ENCODE peak calls at places on chromosomes 7 and 10, in seven cellular contexts. Y is AG04450, R is heart left ventricle, J is left ventricle myocardium inferior, O is A549, U is neuronal stem cell, G is GM23248. T is an unnamed sample.
A peak's percentile ranks its signal among the peaks of the same experiment; 100 is the strongest.

GRCh38 chr7:112422842-112423496 is 27.3 kb upstream of the IFRD1 start:
- DNase-seq in O (peak; percentile 59), Y (no peak), R (peak; percentile 80), J (peak; percentile 74), U (peak; percentile 20), G (peak; percentile 96), T (no peak)

GRCh38 chr7:102236592-102237287 is 49.9 kb upstream of the SH2B2 start:
- DNase-seq in U (peak; percentile 53), G (peak; percentile 80), R (peak; percentile 64), J (peak; percentile 50), Y (peak; percentile 24), O (peak; percentile 87), T (no peak)

GRCh38 chr7:28853834-28854749 is 104.0 kb downstream of the TRIL start:
- DNase-seq in G (peak; percentile 79), Y (no peak), J (peak; percentile 78), O (peak; percentile 91), R (peak; percentile 83), U (peak; percentile 75), T (peak; percentile 39)

GRCh38 chr10:105586451-105587098 is 945.5 kb downstream of the SORCS3 start:
- DNase-seq in Y (no peak), G (no peak), J (no peak), R (no peak), O (no peak), U (no peak), T (no peak)

GRCh38 chr10:124461642-124462347 is at the start of gene LHPP:
- DNase-seq in R (peak; percentile 91), J (peak; percentile 86), U (peak; percentile 66), Y (peak; percentile 3), G (peak; percentile 94), O (peak; percentile 91), T (peak; percentile 78)

GRCh38 chr10:119288574-119289001 is 81.2 kb downstream of the GRK5 start:
- DNase-seq in J (no peak), U (no peak), O (no peak), Y (no peak), R (peak; percentile 53), G (no peak), T (no peak)

GRCh38 chr7:18109762-18110161 is 82.1 kb upstream of the PRPS1L1 start:
- DNase-seq in U (no peak), J (no peak), Y (no peak), G (no peak), O (no peak), R (no peak), T (no peak)

GRCh38 chr7:133936074-133936473 is 191.1 kb upstream of the LRGUK start:
- DNase-seq in G (peak; percentile 39), Y (no peak), R (no peak), U (no peak), J (no peak), O (peak; percentile 11), T (no peak)

GRCh38 chr10:91603931-91604331 is 28.9 kb downstream of the PPP1R3C start:
- DNase-seq in O (no peak), R (no peak), G (no peak), U (no peak), J (no peak), Y (no peak), T (no peak)

GRCh38 chr10:43221419-43222293 is 45.2 kb downstream of the RASGEF1A start:
- DNase-seq in O (peak; percentile 21), J (peak; percentile 9), G (no peak), U (no peak), Y (no peak), R (peak; percentile 21), T (peak; percentile 7)

GRCh38 chr7:102426268-102427031 is 6.9 kb upstream of the ORAI2 start:
- DNase-seq in O (no peak), U (no peak), Y (no peak), G (no peak), J (no peak), R (no peak), T (peak; percentile 37)

GRCh38 chr7:17725761-17726160 is 214.5 kb downstream of the SNX13 start:
- DNase-seq in O (no peak), J (no peak), R (no peak), G (peak; percentile 22), U (no peak), Y (no peak), T (no peak)

GRCh38 chr10:101489355-101489754 is 98.7 kb downstream of the POLL start:
- DNase-seq in U (no peak), R (no peak), G (peak; percentile 1), J (no peak), O (no peak), Y (no peak), T (no peak)

GRCh38 chr10:86287966-86288579 is 78.5 kb downstream of the GRID1 start:
- DNase-seq in O (no peak), G (no peak), Y (no peak), U (no peak), R (no peak), J (no peak), T (no peak)

GRCh38 chr10:88091490-88092061 is 228.2 kb downstream of the PTEN start:
- DNase-seq in R (no peak), U (no peak), G (no peak), O (no peak), Y (no peak), J (no peak), T (peak; percentile 14)

GRCh38 chr10:45315508-45315907 is at the start of gene OR13A1:
- DNase-seq in O (no peak), J (no peak), Y (no peak), R (no peak), G (no peak), U (no peak), T (no peak)

GRCh38 chr7:13312327-13312726 is 624.9 kb downstream of the ARL4A start:
- DNase-seq in U (peak; percentile 40), O (no peak), R (no peak), J (no peak), G (no peak), Y (no peak), T (no peak)

GRCh38 chr7:13308423-13308822 is 621.0 kb downstream of the ARL4A start:
- DNase-seq in Y (no peak), O (no peak), U (no peak), R (no peak), J (no peak), G (no peak), T (no peak)

GRCh38 chr7:13309535-13309934 is 622.1 kb downstream of the ARL4A start:
- DNase-seq in J (no peak), R (no peak), O (no peak), G (peak; percentile 18), Y (no peak), U (no peak), T (no peak)
- H3K9me3 ChIP-seq in J (peaks cover 20% of the 10 kb centered on the region), R (peaks cover 5% of the 10 kb centered on the region), O (peaks cover 15% of the 10 kb centered on the region), G (no peaks in the 10 kb centered on the region), Y (peaks cover 2% of the 10 kb centered on the region), U (no peaks in the 10 kb centered on the region), T (no peaks in the 10 kb centered on the region)

GRCh38 chr10:107517811-107518210 is 353.3 kb upstream of the SORCS1 start:
- DNase-seq in J (no peak), O (no peak), R (no peak), U (no peak), G (no peak), Y (no peak), T (no peak)

GRCh38 chr10:107516349-107516748 is 351.8 kb upstream of the SORCS1 start:
- DNase-seq in Y (no peak), U (no peak), O (no peak), G (no peak), R (no peak), J (no peak), T (no peak)

DNA sequence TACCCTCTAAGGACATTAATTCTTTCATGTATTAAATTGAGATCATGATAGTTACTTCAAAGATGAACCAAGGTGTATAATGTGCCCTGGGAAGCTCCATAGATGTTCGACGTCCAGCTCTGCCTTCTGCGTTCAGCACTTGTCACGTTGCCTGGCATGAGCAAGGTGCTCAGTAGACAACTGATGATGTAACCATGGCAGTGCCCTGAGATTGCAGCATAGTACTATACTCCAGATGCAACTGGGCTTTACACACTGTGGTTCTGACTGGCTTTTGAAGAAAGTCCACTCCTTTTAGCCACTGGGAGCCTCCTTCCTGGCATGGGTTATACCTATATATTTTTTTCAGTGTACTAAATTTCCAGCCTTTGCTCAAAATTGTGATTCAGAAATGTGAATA is 355.8 kb upstream of the SORCS1 start:
- DNase-seq in U (no peak), J (no peak), O (no peak), R (no peak), Y (no peak), G (no peak), T (no peak)
- H3K9me3 ChIP-seq in U (no peaks in the 10 kb centered on the region), J (no peaks in the 10 kb centered on the region), O (no peaks in the 10 kb centered on the region), R (no peaks in the 10 kb centered on the region), Y (peaks cover 6% of the 10 kb centered on the region), G (no peaks in the 10 kb centered on the region), T (no peaks in the 10 kb centered on the region)

GRCh38 chr7:6163402-6163801 is 109.0 kb downstream of the CYTH3 start:
- DNase-seq in Y (no peak), G (no peak), J (no peak), U (no peak), R (no peak), O (no peak), T (no peak)
- H3K9me3 ChIP-seq in Y (no peaks in the 10 kb centered on the region), G (no peaks in the 10 kb centered on the region), J (no peaks in the 10 kb centered on the region), U (no peaks in the 10 kb centered on the region), R (no peaks in the 10 kb centered on the region), O (no peaks in the 10 kb centered on the region), T (no peaks in the 10 kb centered on the region)

DNA sequence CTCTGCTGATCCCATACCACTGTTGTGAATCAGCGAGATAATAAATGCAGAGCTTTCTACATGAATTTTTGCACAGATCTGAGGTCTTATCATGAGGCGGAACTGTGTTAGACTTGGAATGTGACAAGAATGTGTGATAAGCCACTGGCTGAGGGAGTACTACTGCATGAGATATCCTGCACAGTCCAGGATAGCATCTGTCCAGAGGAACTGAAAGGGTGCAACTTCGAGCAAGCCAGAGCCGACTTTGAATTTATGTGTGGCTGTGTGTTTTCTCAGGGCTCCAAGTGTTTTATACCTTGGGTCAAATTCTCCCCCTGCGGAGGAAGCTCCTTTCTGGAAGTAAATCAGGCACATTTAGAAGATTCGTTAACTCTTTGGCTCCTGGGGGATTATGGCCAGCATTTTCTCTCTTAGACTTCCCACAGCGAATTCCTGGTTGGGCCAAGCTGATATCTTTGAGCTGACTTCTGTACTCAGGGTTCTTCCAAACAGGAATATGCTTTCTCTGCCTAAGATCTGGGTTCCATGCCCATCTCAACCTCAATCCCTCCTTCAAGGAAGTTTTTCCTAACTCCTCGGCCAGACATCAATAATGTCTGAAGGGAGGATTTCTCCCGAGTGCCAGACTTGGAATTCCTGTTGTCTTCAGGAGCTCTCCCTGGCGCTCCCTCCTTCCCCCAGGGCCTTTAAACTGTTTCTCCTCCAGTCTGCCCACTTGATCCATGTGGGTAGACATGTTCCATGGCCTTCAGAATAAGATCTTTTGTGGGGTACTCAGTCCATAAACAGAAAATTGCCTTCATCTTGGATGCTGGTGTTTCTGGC is 2.5 kb upstream of the MEST start:
- DNase-seq in U (no peak), R (no peak), Y (no peak), G (no peak), O (no peak), J (no peak), T (no peak)
- H3K9me3 ChIP-seq in U (peaks cover 10% of the 10 kb centered on the region), R (no peaks in the 10 kb centered on the region), Y (peaks cover 35% of the 10 kb centered on the region), G (no peaks in the 10 kb centered on the region), O (no peaks in the 10 kb centered on the region), J (no peaks in the 10 kb centered on the region), T (no peaks in the 10 kb centered on the region)

T was measured in T-helper 17 cell.